ENCODE peak calls at places on chromosomes 1 and 21, in four cellular contexts. U is Daoy; V is nephron progenitor cell; R is activated CD4-positive, alpha-beta T cell treated with anti-CD3 and anti-CD28 coated beads, Interleukin-2, amount 10 ng/mL, durations not matched to agents 7 days and 5 days. E is an unnamed sample.

GRCh38 chr1:44707959-44708831 is 22.8 kb downstream of the RNU5D-1 start:
- DNase-seq in U (peak), V (no peak), R (peak), E (peak)

GRCh38 chr1:235404190-235404589 is 37.0 kb downstream of the TBCE start:
- DNase-seq in U (peak), V (no peak), R (no peak), E (no peak)

GRCh38 chr1:170593612-170594011 is 61.6 kb downstream of the GORAB start:
- DNase-seq in U (no peak), V (no peak), R (no peak), E (no peak)

GRCh38 chr1:20717452-20718342 is at the start of gene KIF17:
- DNase-seq in U (peak), V (peak), R (peak), E (peak)

GRCh38 chr21:28615276-28615675 is 377.4 kb downstream of the LTN1 start:
- DNase-seq in U (peak), V (no peak), R (no peak), E (no peak)

GRCh38 chr1:168482106-168482505 is 61.7 kb downstream of the XCL2 start:
- DNase-seq in U (no peak), V (peak), R (no peak), E (no peak)

GRCh38 chr1:12021616-12022015 is 2.3 kb downstream of the MIIP start:
- DNase-seq in U (no peak), V (no peak), R (no peak), E (no peak)

GRCh38 chr1:246043556-246043955 is 463.5 kb downstream of the SMYD3 start:
- DNase-seq in U (peak), V (no peak), R (no peak), E (no peak)

GRCh38 chr1:197683280-197683679 is 92.0 kb downstream of the DENND1B start:
- DNase-seq in U (no peak), V (no peak), R (no peak), E (no peak)

GRCh38 chr1:37055631-37056030 is 21.3 kb upstream of the GRIK3 start:
- DNase-seq in U (no peak), V (no peak), R (no peak), E (no peak)

GRCh38 chr21:38219049-38219628 is 37.7 kb upstream of the KCNJ15 start:
- DNase-seq in U (peak), V (peak), R (peak), E (peak)

GRCh38 chr1:32197837-32198236 is 2.6 kb upstream of the CCDC28B start:
- DNase-seq in U (no peak), V (no peak), R (no peak), E (no peak)

GRCh38 chr1:36865080-36865900 is 169.0 kb downstream of the GRIK3 start:
- DNase-seq in U (peak), V (no peak), R (no peak), E (no peak)

GRCh38 chr21:16842716-16843115 is 670.1 kb upstream of the CXADR start:
- DNase-seq in U (no peak), V (no peak), R (no peak), E (no peak)

E was measured in HT-29.